ENCODE peak calls at places on chromosomes 11 and 22, in four cellular contexts. J, V, C and S are unnamed samples.

GRCh38 chr11:33444835-33445594 is 187.8 kb downstream of the HIPK3 start:
- DNase-seq in J (no peak), V (no peak), C (peak), S (no peak)

GRCh38 chr11:10623797-10624761 is 55.6 kb upstream of the LYVE1 start:
- DNase-seq in J (no peak), V (peak), C (no peak), S (no peak)

GRCh38 chr11:73957654-73958361 is 7.0 kb downstream of the DNAJB13 start:
- DNase-seq in J (no peak), V (no peak), C (no peak), S (no peak)

GRCh38 chr11:1087279-1087960 is 12.7 kb downstream of the MUC2 start:
- DNase-seq in J (no peak), V (no peak), C (no peak), S (no peak)

GRCh38 chr22:40009231-40009769 is 14.5 kb downstream of the FAM83F start:
- DNase-seq in J (no peak), V (no peak), C (no peak), S (no peak)

GRCh38 chr22:32828150-32828549 is 26.6 kb downstream of the TIMP3 start:
- DNase-seq in J (no peak), V (no peak), C (no peak), S (no peak)

GRCh38 chr11:63549411-63549810 is 12.8 kb downstream of the PLAAT4 start:
- DNase-seq in J (peak), V (no peak), C (no peak), S (peak)

GRCh38 chr11:126380909-126381308 is 25.4 kb downstream of the ST3GAL4 start:
- DNase-seq in J (no peak), V (no peak), C (no peak), S (no peak)

GRCh38 chr11:7927635-7928034 is 3.4 kb downstream of the OR10A6 start:
- DNase-seq in J (no peak), V (no peak), C (no peak), S (no peak)

GRCh38 chr22:45503071-45503815 is 560 bp downstream of the FBLN1 start:
- DNase-seq in J (no peak), V (no peak), C (no peak), S (no peak)

GRCh38 chr22:45504703-45505341 is 2.1 kb downstream of the FBLN1 start:
- DNase-seq in J (no peak), V (peak), C (no peak), S (no peak)

GRCh38 chr22:45503816-45504702 is 1.4 kb downstream of the FBLN1 start:
- DNase-seq in J (no peak), V (peak), C (peak), S (no peak)

GRCh38 chr22:45499746-45500145 is 2.9 kb upstream of the FBLN1 start:
- DNase-seq in J (peak), V (no peak), C (no peak), S (no peak)

DNA sequence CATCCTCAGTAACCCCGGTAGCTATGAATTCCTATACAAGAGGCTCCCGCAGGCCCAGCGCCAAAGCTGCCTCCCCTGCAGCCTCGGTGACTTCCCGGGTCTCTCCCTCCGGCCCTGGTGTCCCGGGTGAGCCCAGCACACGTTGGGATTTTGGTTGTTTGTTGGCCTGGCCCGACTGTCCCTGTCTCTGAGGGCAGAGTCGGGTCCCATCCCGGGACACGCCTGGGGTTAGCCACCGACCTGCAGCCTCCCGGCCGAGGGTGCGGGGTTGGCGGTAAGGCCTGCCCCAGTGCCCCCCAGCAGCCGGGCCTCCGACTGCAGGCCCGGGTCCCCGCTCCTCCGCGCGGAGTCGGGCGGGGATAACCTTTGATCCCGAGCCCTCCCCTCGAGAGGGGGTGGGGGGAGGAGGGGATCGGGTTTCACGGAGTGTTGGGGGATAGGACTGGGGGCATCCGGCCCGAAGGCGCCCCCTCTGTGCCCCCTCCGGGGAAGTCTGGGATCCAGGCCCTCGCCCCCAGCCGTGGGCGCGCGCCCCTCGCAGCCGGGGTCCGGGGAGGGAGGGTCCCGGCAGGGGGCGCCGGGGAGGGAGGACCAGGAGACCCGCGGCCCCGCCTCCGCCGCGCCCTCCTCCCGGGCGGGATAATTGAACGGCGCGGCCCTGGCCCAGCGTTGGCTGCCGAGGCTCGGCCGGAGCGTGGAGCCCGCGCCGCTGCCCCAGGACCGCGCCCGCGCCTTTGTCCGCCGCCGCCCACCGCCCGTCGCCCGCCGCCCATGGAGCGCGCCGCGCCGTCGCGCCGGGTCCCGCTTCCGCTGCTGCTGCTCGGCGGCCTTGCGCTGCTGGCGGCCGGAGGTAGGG is at the start of gene FBLN1:
- DNase-seq in J (no peak), V (no peak), C (no peak), S (peak)
- TF ChIP-seq CTCF in J (no peak), V (no peak), C (peak), S (peak)

GRCh38 chr22:22836635-22837034 is 51.0 kb upstream of the IGLL5 start:
- DNase-seq in J (no peak), V (no peak), C (no peak), S (peak)
- TF ChIP-seq CTCF in J (no peak), V (no peak), C (no peak), S (no peak)

GRCh38 chr22:41524809-41525449 is 19.3 kb downstream of the POLR3H start:
- DNase-seq in J (no peak), V (peak), C (no peak), S (no peak)

GRCh38 chr22:41524283-41524682 is 20.0 kb downstream of the POLR3H start:
- DNase-seq in J (peak), V (no peak), C (no peak), S (no peak)

GRCh38 chr22:41525450-41526225 is 18.6 kb downstream of the POLR3H start:
- DNase-seq in J (no peak), V (no peak), C (no peak), S (no peak)

GRCh38 chr22:41522813-41523212 is 21.5 kb downstream of the POLR3H start:
- DNase-seq in J (no peak), V (no peak), C (no peak), S (no peak)

GRCh38 chr22:41523464-41524221 is 20.6 kb downstream of the POLR3H start:
- DNase-seq in J (no peak), V (no peak), C (peak), S (no peak)
- TF ChIP-seq CTCF in J (no peak), V (no peak), C (no peak), S (no peak)

GRCh38 chr11:17506942-17507341 is 30.3 kb upstream of the ABCC8 start:
- DNase-seq in J (no peak), V (no peak), C (no peak), S (no peak)

GRCh38 chr11:17505146-17505545 is 28.5 kb upstream of the ABCC8 start:
- DNase-seq in J (no peak), V (no peak), C (no peak), S (no peak)

GRCh38 chr11:17508306-17508705 is 31.7 kb upstream of the ABCC8 start:
- DNase-seq in J (no peak), V (no peak), C (no peak), S (no peak)

GRCh38 chr11:17504330-17505107 is 27.9 kb upstream of the ABCC8 start:
- DNase-seq in J (peak), V (peak), C (peak), S (peak)

GRCh38 chr11:17506314-17506713 is 29.7 kb upstream of the ABCC8 start:
- DNase-seq in J (no peak), V (no peak), C (no peak), S (no peak)
- TF ChIP-seq CTCF in J (no peak), V (no peak), C (no peak), S (no peak)

DNA sequence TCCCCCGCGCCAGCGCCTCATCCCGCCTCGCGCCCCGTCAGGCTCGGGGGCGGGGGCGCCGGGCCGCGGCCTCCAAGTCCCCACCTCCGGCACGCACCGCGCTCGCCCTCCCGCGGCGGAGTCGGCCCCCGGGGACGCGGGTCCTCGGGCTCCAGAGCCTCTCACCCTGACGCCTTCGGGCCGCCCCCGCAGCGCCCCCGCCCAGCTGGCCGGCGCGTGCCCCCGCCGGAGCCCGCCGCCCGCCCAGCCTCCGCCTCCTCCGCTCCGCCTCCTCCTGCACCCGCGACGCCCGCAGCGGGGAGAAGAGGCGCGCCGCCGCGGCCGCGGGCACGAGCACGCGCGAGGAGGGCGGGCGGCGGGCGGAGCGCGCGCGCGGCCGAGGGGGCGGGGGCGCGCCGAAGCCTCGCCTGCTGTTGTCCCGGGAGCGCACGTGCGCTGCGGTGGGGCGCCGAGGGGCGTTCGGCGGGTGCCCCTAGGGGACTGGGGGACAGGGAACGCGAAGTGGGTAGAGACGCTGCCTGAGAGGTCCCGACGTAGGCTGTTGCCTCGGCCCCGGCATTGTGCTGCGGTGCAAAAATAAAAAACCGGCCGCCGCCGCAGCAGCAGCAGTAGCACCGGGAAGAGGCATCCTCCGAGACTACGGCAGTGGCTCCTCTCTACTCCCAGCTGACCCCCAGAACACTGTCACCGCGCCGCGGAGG is 87.4 kb upstream of the ARHGAP32 start:
- DNase-seq in J (no peak), V (peak), C (peak), S (peak)
- TF ChIP-seq CTCF in J (no peak), V (no peak), C (no peak), S (no peak)

DNA sequence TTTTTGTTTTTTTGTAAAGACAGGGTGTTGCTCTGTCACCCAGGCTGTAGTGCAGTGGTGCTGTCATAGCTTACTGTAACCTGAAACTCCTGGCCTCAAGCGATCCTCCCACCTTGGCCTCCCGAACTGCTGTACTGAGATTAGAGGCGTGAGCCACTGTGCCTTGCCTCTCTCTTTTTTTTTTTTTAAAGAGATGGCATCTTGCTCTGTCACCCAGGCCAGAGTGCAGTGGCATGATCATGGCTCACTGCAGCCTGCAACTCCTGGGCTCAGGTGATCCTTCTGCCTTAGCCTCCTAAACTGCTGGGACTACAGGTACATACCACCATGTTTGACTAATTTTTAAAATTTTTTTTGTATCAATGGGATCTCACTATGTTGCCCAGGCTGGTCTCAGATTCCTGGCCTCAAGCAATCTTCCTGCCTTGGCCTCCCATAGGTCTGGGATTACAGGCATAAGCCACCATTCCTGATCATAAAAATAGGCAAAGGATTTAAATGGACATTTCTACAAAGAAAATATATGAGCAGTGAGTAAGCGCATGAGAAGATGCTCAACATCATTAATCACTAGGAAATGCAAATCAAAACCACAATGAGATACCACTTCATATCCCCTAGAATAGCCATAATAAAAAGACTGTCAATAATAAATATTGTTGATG is 17.3 kb upstream of the CLNS1A start:
- DNase-seq in J (no peak), V (no peak), C (no peak), S (no peak)
- TF ChIP-seq CTCF in J (no peak), V (no peak), C (no peak), S (no peak)

DNA sequence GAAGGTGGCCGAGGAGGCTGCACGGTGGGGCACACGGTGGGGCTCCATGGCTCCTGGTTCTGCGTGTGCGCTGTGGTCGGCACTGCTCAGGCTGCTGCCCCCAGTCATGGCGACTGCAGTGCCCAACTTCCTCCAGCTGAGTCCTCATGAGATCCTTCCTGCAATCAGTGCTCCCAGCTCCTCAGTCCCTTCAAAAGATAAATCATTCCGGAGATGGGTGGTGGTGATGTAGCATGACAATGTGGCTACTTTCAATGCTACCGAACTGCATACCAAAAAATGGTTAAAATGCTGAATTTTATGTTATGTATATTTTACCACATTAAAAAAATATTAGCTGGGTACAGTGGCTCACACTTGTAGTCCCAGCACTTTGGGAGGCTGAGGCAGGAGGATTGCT is 14.1 kb upstream of the VPREB1 start:
- DNase-seq in J (peak), V (no peak), C (no peak), S (no peak)
- TF ChIP-seq CTCF in J (no peak), V (no peak), C (no peak), S (no peak)

GRCh38 chr22:28048529-28048928 is 129.5 kb upstream of the PITPNB start:
- DNase-seq in J (no peak), V (no peak), C (no peak), S (no peak)
- TF ChIP-seq CTCF in J (no peak), V (no peak), C (no peak), S (no peak)

DNA sequence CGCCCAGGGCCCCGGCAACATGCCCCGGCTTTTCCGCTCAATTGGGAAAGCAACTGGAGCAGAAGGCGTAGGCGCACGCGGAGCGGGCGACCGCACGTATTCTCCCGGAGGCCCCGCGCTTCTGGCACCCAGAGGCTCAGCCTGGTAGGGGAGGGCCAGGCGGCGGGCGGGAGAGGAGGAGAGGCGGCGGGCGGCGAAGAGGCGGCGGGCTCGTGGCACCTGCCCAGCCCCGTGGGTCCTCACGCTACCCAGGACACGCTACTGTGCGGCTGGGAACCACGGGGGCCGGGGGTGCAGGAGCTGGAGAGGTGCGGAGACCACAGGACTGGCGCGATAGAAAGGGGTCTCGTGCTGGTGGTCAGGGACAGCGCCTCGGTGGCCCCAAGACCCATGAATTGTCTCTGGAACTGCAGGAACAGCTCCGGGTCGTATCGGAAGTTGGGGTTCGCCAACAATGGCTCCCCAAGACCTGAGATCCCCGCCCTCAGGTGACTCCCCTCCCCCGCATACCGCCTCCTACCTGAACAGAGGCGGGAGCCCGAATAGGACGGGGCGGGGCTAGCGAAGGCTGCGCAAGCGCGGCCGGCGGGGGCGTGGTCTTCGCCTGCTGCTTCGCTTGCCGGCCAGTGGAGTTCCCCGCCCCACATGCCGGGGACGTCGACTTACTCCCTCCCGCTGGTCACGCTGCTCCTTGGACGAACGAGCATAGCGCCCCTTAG is at the start of gene SLC37A4:
- DNase-seq in J (peak), V (peak), C (peak), S (peak)
- TF ChIP-seq CTCF in J (peak), V (no peak), C (no peak), S (no peak)

DNA sequence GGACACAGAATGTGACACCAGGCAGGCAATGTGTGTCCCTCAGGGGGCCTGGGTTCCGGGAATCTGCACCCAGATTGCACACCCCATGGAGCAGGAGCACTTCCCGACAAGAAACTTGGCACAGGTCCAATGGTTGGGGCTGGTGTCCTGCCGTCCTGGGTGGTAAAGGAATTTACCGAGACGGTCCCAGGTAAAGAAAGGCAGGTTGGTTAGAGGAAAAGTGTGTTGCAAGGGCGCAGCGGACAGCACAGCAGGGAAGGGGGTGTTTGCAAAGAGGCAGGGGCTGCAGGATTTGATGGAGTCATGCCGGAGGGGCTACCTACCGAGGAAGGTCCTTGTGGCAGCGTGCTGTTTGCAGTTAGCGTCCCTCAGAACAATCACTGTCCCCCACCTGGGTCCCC is 1424.2 kb downstream of the BRD1 start:
- DNase-seq in J (peak), V (no peak), C (no peak), S (peak)
- TF ChIP-seq CTCF in J (no peak), V (no peak), C (no peak), S (no peak)